ENCODE peak calls at places on chromosome 2, in five cellular contexts. I, N, F, Z and M are unnamed samples.

GRCh38 chr2:181158453-181158852 is 178.0 kb downstream of the UBE2E3 start:
- DNase-seq in F (no peak), N (no peak), Z (no peak), I (no peak), M (no peak)

GRCh38 chr2:241846406-241846805 is 12.3 kb downstream of the PDCD1 start:
- DNase-seq in N (no peak), Z (no peak), I (no peak), F (no peak), M (no peak)

GRCh38 chr2:53629527-53629926 is 138.1 kb upstream of the CHAC2 start:
- DNase-seq in F (no peak), I (no peak), Z (no peak), N (no peak), M (no peak)

GRCh38 chr2:209387389-209387788 is 36.5 kb upstream of the MAP2 start:
- DNase-seq in Z (peak; percentile 62), N (no peak), F (no peak), I (no peak), M (no peak)

GRCh38 chr2:98487101-98487805 is 42.6 kb downstream of the INPP4A start:
- DNase-seq in N (no peak), I (no peak), F (no peak), Z (no peak), M (no peak)

GRCh38 chr2:40192864-40193669 is 258.8 kb downstream of the SLC8A1 start:
- DNase-seq in Z (no peak), I (no peak), N (no peak), F (no peak), M (no peak)

GRCh38 chr2:177772529-177772928 is 300.0 kb downstream of the PDE11A start:
- DNase-seq in F (no peak), N (no peak), Z (no peak), I (no peak), M (no peak)

GRCh38 chr2:241088791-241089732 is 13.0 kb downstream of the MTERF4 start:
- DNase-seq in Z (no peak), I (no peak), N (no peak), F (no peak), M (no peak)

GRCh38 chr2:67626656-67627055 is 229.5 kb downstream of the ETAA1 start:
- DNase-seq in I (no peak), Z (no peak), N (no peak), F (peak; percentile 48), M (no peak)

GRCh38 chr2:2229898-2230817 is 100.9 kb downstream of the MYT1L start:
- DNase-seq in F (no peak), Z (no peak), I (no peak), N (no peak), M (no peak)

GRCh38 chr2:125296742-125297141 is 1271.7 kb downstream of the CNTNAP5 start:
- DNase-seq in I (no peak), N (no peak), Z (no peak), F (no peak), M (no peak)

GRCh38 chr2:128390991-128391630 is 72.4 kb upstream of the HS6ST1 start:
- DNase-seq in Z (no peak), I (peak; percentile 47), F (no peak), N (no peak), M (no peak)

GRCh38 chr2:1055014-1055595 is 104.5 kb downstream of the SNTG2 start:
- DNase-seq in F (peak; percentile 54), N (peak; percentile 85), Z (no peak), I (no peak), M (no peak)

GRCh38 chr2:163734911-163735691 is 707 bp downstream of the FIGN start:
- DNase-seq in Z (no peak), F (no peak), N (no peak), I (no peak), M (no peak)

GRCh38 chr2:241895732-241896641 is 26.5 kb downstream of the RTP5 start:
- DNase-seq in F (no peak), Z (peak; percentile 88), I (peak; percentile 66), N (no peak), M (no peak)

GRCh38 chr2:10654069-10654468 is 35.7 kb downstream of the NOL10 start:
- DNase-seq in F (no peak), N (no peak), I (no peak), Z (no peak), M (no peak)

GRCh38 chr2:72630767-72631166 is 195.1 kb downstream of the EXOC6B start:
- DNase-seq in F (no peak), Z (no peak), N (no peak), I (no peak), M (no peak)

GRCh38 chr2:232331071-232331470 is 47.5 kb upstream of the ALPP start:
- DNase-seq in F (no peak), N (no peak), I (peak; percentile 48), Z (peak; percentile 82), M (no peak)

GRCh38 chr2:218282173-218282991 is 9.9 kb downstream of the TMBIM1 start:
- DNase-seq in F (no peak), Z (peak; percentile 96), N (no peak), I (peak; percentile 91), M (no peak)

GRCh38 chr2:175805442-175806114 is 196.5 kb downstream of the LNPK start:
- DNase-seq in F (no peak), I (no peak), N (no peak), Z (no peak), M (peak; percentile 50)

GRCh38 chr2:71894266-71894665 is 253.4 kb downstream of the CYP26B1 start:
- DNase-seq in N (no peak), I (no peak), Z (no peak), F (no peak), M (no peak)

GRCh38 chr2:121185111-121185510 is 99.9 kb downstream of the TFCP2L1 start:
- DNase-seq in I (peak; percentile 33), N (no peak), F (no peak), Z (no peak), M (no peak)

GRCh38 chr2:233275223-233275622 is 23.8 kb downstream of the ATG16L1 start:
- DNase-seq in F (no peak), I (no peak), Z (no peak), N (no peak), M (no peak)

GRCh38 chr2:21643180-21643579 is 519.4 kb downstream of the TDRD15 start:
- DNase-seq in N (peak; percentile 6), F (no peak), I (no peak), Z (no peak), M (no peak)

GRCh38 chr2:187302619-187303018 is 145.4 kb downstream of the CALCRL start:
- DNase-seq in F (no peak), N (no peak), I (no peak), Z (no peak), M (no peak)

DNA sequence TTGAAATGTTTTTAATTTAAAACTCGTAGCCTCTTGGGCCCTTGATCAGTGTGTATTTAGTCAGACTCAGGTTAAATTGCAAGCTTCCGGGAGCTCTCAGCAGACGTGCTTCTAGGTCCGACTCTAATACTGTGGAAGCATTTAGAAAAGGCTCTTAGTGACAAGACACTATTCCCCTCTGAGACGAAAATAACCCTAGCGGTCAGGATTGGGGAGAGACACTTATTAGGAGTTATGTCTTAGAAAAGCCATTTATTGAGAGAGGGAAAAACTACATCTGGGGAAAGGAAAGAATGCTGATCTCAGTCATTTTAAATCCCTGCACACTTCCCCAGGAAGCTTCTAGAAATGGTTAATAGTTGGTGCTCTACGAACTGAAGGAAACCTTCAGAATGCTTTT is 110.5 kb upstream of the NCK2 start:
- DNase-seq in F (no peak), Z (no peak), I (no peak), N (no peak), M (no peak)
- TF ChIP-seq CTCF in F (no peak), Z (no peak), I (no peak), N (no peak), M (no peak)

GRCh38 chr2:85755122-85756027 is 1.6 kb downstream of the ATOH8 start:
- DNase-seq in N (no peak), Z (peak; percentile 66), I (peak; percentile 68), F (no peak), M (no peak)
- H3K4me3 ChIP-seq in N (peak overlapping the region; percentile 71), Z (peak overlapping the region; percentile 27), I (peak overlapping the region; percentile 96), F (peak overlapping the region; percentile 71), M (peak overlapping the region; percentile 62)

DNA sequence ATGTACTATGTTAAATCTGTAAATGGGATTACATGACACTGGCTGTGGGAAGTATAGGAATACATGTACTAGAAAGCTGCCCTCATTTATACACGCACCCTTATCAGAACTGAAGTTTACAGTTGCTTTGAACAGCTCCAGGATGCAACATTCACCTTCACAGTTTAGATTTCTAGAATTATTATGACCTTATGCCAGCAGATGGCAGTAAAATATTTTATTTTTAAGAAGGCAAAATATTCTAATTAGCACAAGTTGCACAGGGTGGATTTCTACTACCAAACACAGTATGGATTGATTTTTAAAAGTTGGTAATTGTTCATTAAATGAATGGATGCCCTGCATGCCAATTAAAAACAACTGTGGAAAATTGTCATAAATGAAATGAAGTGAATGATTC is 670.4 kb downstream of the KCNJ3 start:
- DNase-seq in N (no peak), I (no peak), Z (no peak), F (no peak), M (no peak)
- TF ChIP-seq CTCF in N (no peak), I (no peak), Z (no peak), F (peak; percentile 14), M (peak; percentile 24)

GRCh38 chr2:201185863-201186262 is 2.9 kb downstream of the CASP10 start:
- DNase-seq in F (no peak), N (no peak), Z (no peak), I (no peak), M (no peak)
- H3K4me3 ChIP-seq in F (no peak overlapping the region), N (no peak overlapping the region), Z (no peak overlapping the region), I (no peak overlapping the region), M (peak overlapping the region; percentile 53)